ENCODE peak calls at places on chromosomes 12 and 14, in four cellular contexts. C is fibroblast of mammary gland, X is tibial artery, K is neuronal stem cell. F is an unnamed sample.

GRCh38 chr14:74610866-74611671 is 968 bp downstream of the LTBP2 start:
- DNase-seq in C (peak), X (peak), K (no peak), F (peak)

GRCh38 chr12:82124711-82125110 is 233.5 kb downstream of the CCDC59 start:
- DNase-seq in C (peak), X (no peak), K (no peak), F (peak)

GRCh38 chr14:82398313-82398712 is 864.7 kb upstream of the SEL1L start:
- DNase-seq in C (no peak), X (no peak), K (no peak), F (no peak)

GRCh38 chr12:71438670-71439361 is 782 bp upstream of the LGR5 start:
- DNase-seq in C (no peak), X (no peak), K (no peak), F (peak)

GRCh38 chr14:84225243-84225642 is 1304.7 kb upstream of the FLRT2 start:
- DNase-seq in C (no peak), X (no peak), K (no peak), F (peak)

GRCh38 chr14:104431929-104432541 is 147.5 kb upstream of the C14orf180 start:
- DNase-seq in C (no peak), X (no peak), K (no peak), F (no peak)

GRCh38 chr14:76917759-76918175 is 91.6 kb downstream of the LRRC74A start:
- DNase-seq in C (no peak), X (peak), K (no peak), F (peak)

GRCh38 chr12:11805680-11806079 is 156.2 kb downstream of the ETV6 start:
- DNase-seq in C (no peak), X (no peak), K (no peak), F (no peak)

GRCh38 chr14:104576607-104577332 is 2.8 kb upstream of the C14orf180 start:
- DNase-seq in C (peak), X (no peak), K (no peak), F (peak)

GRCh38 chr12:113320401-113320800 is 14.5 kb downstream of the SLC8B1 start:
- DNase-seq in C (no peak), X (no peak), K (no peak), F (no peak)

GRCh38 chr14:58193542-58193941 is 6.4 kb upstream of the ACTR10 start:
- DNase-seq in C (peak), X (no peak), K (no peak), F (no peak)

GRCh38 chr12:64627781-64628180 is 17.5 kb downstream of the RASSF3 start:
- DNase-seq in C (peak), X (no peak), K (no peak), F (peak)

GRCh38 chr14:74756326-74756725 is 6.8 kb upstream of the YLPM1 start:
- DNase-seq in C (no peak), X (no peak), K (no peak), F (no peak)

GRCh38 chr14:89466460-89466859 is 49.4 kb upstream of the FOXN3 start:
- DNase-seq in C (no peak), X (no peak), K (no peak), F (no peak)

GRCh38 chr12:51825216-51825615 is 23.3 kb downstream of the FIGNL2 start:
- DNase-seq in C (no peak), X (no peak), K (no peak), F (no peak)

GRCh38 chr12:121467638-121468403 is 67.9 kb downstream of the RNF34 start:
- DNase-seq in C (no peak), X (peak), K (peak), F (no peak)

GRCh38 chr14:59189281-59189821 is 884 bp downstream of the DAAM1 start:
- DNase-seq in C (no peak), X (peak), K (peak), F (peak)

GRCh38 chr14:91060472-91061308 is at the start of gene RPS6KA5:
- DNase-seq in C (peak), X (peak), K (peak), F (peak)

GRCh38 chr14:45150386-45150890 is 14.7 kb downstream of the FANCM start:
- DNase-seq in C (no peak), X (no peak), K (no peak), F (no peak)

GRCh38 chr12:49698619-49699545 is 8.3 kb downstream of the FMNL3 start:
- DNase-seq in C (peak), X (peak), K (no peak), F (peak)

GRCh38 chr12:4257442-4257841 is 16.1 kb upstream of the CCND2 start:
- DNase-seq in C (no peak), X (no peak), K (no peak), F (no peak)

GRCh38 chr12:100706029-100706428 is 88.5 kb upstream of the ANO4 start:
- DNase-seq in C (peak), X (no peak), K (no peak), F (peak)

GRCh38 chr12:116339800-116340371 is 62.4 kb upstream of the MED13L start:
- DNase-seq in C (peak), X (no peak), K (no peak), F (peak)

GRCh38 chr14:105466491-105467248 is 8.0 kb upstream of the CRIP2 start:
- DNase-seq in C (no peak), X (no peak), K (no peak), F (no peak)

GRCh38 chr14:99735189-99736135 is 51.4 kb downstream of the CYP46A1 start:
- DNase-seq in C (no peak), X (peak), K (no peak), F (no peak)

GRCh38 chr12:119780786-119781434 is 96.2 kb downstream of the CIT start:
- DNase-seq in C (peak), X (no peak), K (peak), F (peak)

GRCh38 chr12:98868076-98868475 is 223.0 kb downstream of the APAF1 start:
- DNase-seq in C (no peak), X (no peak), K (no peak), F (no peak)

GRCh38 chr12:54392485-54393349 is 8.2 kb upstream of the ZNF385A start:
- DNase-seq in C (no peak), X (no peak), K (no peak), F (no peak)

GRCh38 chr12:6866163-6866919 is 990 bp upstream of the TPI1 start:
- DNase-seq in C (no peak), X (peak), K (no peak), F (no peak)

GRCh38 chr12:66537866-66538265 is 141.0 kb downstream of the GRIP1 start:
- DNase-seq in C (no peak), X (no peak), K (no peak), F (no peak)

GRCh38 chr14:34258318-34258717 is 203.7 kb downstream of the SPTSSA start:
- DNase-seq in C (peak), X (no peak), K (no peak), F (peak)

GRCh38 chr12:54890339-54890738 is 36.0 kb downstream of the MUCL1 start:
- DNase-seq in C (no peak), X (no peak), K (no peak), F (no peak)

GRCh38 chr12:121227294-121227693 is 17.4 kb downstream of the P2RX4 start:
- DNase-seq in C (no peak), X (no peak), K (no peak), F (no peak)

GRCh38 chr14:24411468-24412454 is 13.0 kb downstream of the NYNRIN start:
- DNase-seq in C (peak), X (no peak), K (peak), F (peak)

GRCh38 chr12:31267966-31268365 is 58.0 kb downstream of the SINHCAF start:
- DNase-seq in C (peak), X (no peak), K (no peak), F (no peak)

GRCh38 chr12:116677202-116677651 is 60.6 kb downstream of the SPRING1 start:
- DNase-seq in C (no peak), X (no peak), K (no peak), F (no peak)

GRCh38 chr14:74612346-74613021 is 447 bp upstream of the LTBP2 start:
- DNase-seq in C (peak), X (peak), K (peak), F (peak)

GRCh38 chr14:88853129-88853528 is 28.7 kb downstream of the TTC8 start:
- DNase-seq in C (no peak), X (no peak), K (no peak), F (no peak)

GRCh38 chr14:55115861-55116245 is 13.2 kb upstream of the LGALS3 start:
- DNase-seq in C (no peak), X (no peak), K (no peak), F (no peak)

GRCh38 chr14:95015046-95015445 is 142.3 kb downstream of the DICER1 start:
- DNase-seq in C (peak), X (no peak), K (no peak), F (no peak)

GRCh38 chr14:95008445-95009217 is 148.7 kb downstream of the DICER1 start:
- DNase-seq in C (no peak), X (no peak), K (no peak), F (no peak)

GRCh38 chr14:95018845-95019244 is 138.5 kb downstream of the DICER1 start:
- DNase-seq in C (peak), X (no peak), K (no peak), F (peak)

GRCh38 chr14:95011449-95012020 is 145.8 kb downstream of the DICER1 start:
- DNase-seq in C (no peak), X (no peak), K (no peak), F (no peak)

GRCh38 chr14:95014036-95014435 is 143.3 kb downstream of the DICER1 start:
- DNase-seq in C (no peak), X (no peak), K (no peak), F (no peak)
- H3K4me3 ChIP-seq in C (no peak), X (no peak), K (no peak), F (no peak)

GRCh38 chr14:103349982-103350381 is 15.9 kb downstream of the EIF5 start:
- DNase-seq in C (no peak), X (no peak), K (no peak), F (no peak)
- H3K4me3 ChIP-seq in C (no peak), X (no peak), K (no peak), F (no peak)

GRCh38 chr12:75366629-75367028 is 24.3 kb upstream of the GLIPR1L2 start:
- DNase-seq in C (peak), X (no peak), K (no peak), F (peak)
- H3K4me3 ChIP-seq in C (no peak), X (no peak), K (no peak), F (no peak)

DNA sequence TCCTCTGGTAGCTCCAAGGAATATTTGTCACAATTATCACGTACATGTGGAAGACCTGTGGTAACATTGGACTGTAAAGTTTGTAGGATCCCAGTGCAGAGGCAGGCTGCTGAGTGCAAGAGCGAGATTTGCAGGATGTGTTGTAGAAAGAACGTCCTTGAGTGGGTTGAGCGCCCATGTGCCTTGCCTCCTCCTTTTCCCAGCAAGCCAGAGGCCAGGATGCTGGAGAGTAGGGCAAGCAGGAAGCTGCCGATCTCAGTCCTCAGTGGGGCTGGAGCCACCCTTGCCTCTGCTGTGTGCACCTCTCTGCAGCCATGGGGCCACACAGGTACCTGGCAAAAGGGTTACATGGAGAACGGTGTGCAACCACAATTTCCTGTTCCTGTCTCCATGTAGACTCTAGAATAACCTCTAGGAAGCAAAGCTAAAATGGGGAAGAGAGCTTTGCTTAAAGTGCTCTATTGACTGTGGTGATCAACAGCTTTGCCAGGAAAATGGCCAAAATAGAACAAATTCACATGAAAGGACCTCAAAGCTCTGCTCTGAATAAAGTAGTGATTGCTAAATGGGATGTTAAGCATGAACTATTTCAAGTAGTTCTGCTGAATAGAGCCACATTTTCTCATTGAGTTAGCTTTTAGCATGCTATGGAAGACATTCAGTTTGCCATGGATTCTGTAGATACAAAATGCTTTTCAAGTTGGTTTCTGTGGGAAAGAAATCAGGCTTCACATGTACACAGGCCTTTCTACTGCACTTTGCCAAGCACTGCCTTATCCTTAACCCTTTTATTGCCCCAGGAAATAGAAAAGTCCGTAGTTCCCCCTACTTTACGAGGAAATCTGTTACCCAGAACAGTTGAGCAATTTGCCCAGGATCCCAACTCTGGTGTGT is 37.4 kb downstream of the ANKRD9 start:
- DNase-seq in C (no peak), X (no peak), K (no peak), F (no peak)
- H3K4me3 ChIP-seq in C (no peak), X (no peak), K (no peak), F (no peak)

DNA sequence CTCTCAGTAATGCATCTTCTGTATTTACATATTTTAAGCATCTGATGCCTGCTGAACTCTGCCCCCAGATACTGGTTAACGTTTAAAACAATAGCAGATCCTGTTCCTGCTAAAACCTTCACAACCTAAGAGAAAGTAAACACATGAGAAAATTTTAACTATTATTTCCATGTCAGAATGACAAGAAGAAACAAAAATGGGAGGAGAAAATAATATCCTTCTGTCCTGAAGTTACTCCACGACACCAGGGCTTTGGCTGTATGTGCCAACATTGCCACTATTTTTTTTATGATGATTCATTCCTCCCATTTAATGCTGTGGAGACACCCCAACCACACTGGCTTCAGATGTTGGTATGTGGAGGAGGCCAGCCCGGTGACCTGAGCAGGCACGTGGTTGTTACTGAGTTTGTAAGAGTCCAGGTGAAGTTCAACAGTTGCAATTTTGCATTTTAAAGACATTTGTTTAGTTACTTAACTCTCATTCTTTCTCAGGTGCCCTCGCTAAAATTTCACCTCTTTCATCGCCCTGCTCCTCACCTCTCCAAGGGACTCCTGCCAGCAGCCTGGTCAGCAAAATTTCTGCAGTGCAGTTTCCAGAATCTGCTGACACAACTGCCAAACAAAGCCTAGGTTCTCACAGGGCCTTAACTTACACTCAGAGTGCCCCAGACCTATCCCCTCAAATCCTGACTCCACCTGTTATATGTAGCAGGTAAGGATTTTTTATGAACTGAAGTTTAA is 65.5 kb upstream of the SLCO1C1 start:
- DNase-seq in C (peak), X (peak), K (no peak), F (peak)
- H3K4me3 ChIP-seq in C (no peak), X (no peak), K (no peak), F (no peak)

GRCh38 chr12:23099104-23099503 is 474.1 kb downstream of the ETNK1 start:
- DNase-seq in C (no peak), X (no peak), K (no peak), F (no peak)
- H3K4me3 ChIP-seq in C (no peak), X (no peak), K (no peak), F (no peak)

DNA sequence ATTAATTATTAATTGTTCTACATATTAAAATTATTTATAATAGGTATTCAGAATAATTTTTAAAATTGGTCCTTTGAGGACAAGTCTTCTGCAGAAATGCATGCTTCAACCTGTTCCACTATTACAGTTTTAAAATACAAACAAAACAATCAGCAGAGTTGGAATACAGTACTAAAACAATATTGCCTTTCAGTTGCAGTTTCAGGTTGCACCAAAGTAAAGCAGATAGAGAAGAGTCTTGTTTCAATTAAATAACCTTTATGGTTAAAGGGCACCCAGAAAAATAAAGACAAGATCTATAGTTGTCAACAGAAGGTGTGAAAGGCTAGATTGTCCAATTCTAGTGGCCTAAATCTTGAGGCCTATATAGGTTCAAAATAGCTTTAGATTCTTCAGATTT is 424.5 kb downstream of the FOXG1 start:
- DNase-seq in C (no peak), X (no peak), K (no peak), F (no peak)
- H3K4me3 ChIP-seq in C (no peak), X (no peak), K (no peak), F (no peak)

GRCh38 chr14:38592764-38593442 is 337.0 kb upstream of the CLEC14A start:
- DNase-seq in C (peak), X (no peak), K (no peak), F (no peak)

GRCh38 chr14:38593477-38593876 is 337.6 kb upstream of the CLEC14A start:
- DNase-seq in C (no peak), X (no peak), K (no peak), F (no peak)

GRCh38 chr14:38589747-38590350 is 334.0 kb upstream of the CLEC14A start:
- DNase-seq in C (no peak), X (no peak), K (no peak), F (no peak)
- H3K4me3 ChIP-seq in C (no peak), X (no peak), K (no peak), F (no peak)

F was measured in fibroblast of the aortic adventitia.